ENCODE peak calls at places on chromosomes 12 and 14, in five cellular contexts. I is HCT116, Y is pancreas, B is cardiac muscle cell, Q is thoracic aorta. Z is an unnamed sample. For H3K4me1, the result is how much of the 10 kb centered on the place peaks cover.

GRCh38 chr12:20950248-20950647 is 139.7 kb downstream of the SLCO1B3 start:
- DNase-seq in I (peak), Y (no peak), B (peak), Q (no peak), Z (no peak)

GRCh38 chr14:88829188-88829587 is 4.7 kb downstream of the TTC8 start:
- DNase-seq in I (no peak), Y (no peak), B (no peak), Q (no peak), Z (no peak)

GRCh38 chr12:110780448-110780847 is 37.8 kb upstream of the PPP1CC start:
- DNase-seq in I (no peak), Y (no peak), B (no peak), Q (no peak), Z (no peak)

GRCh38 chr12:129459886-129460285 is 443.9 kb downstream of the TMEM132D start:
- DNase-seq in I (no peak), Y (no peak), B (no peak), Q (no peak), Z (no peak)

GRCh38 chr12:122681814-122682213 is 21.3 kb downstream of the HCAR2 start:
- DNase-seq in I (no peak), Y (no peak), B (peak), Q (no peak), Z (no peak)

GRCh38 chr14:65502676-65503124 is 90.2 kb downstream of the FUT8 start:
- DNase-seq in I (peak), Y (no peak), B (peak), Q (no peak), Z (no peak)

GRCh38 chr14:101962503-101962874 is 1.9 kb upstream of the DYNC1H1 start:
- DNase-seq in I (peak), Y (peak), B (peak), Q (no peak), Z (peak)

GRCh38 chr12:121610239-121611149 is 15.8 kb upstream of the ORAI1 start:
- DNase-seq in I (no peak), Y (no peak), B (peak), Q (no peak), Z (no peak)

GRCh38 chr12:104494137-104494815 is 37.5 kb downstream of the CHST11 start:
- DNase-seq in I (no peak), Y (no peak), B (peak), Q (peak), Z (peak)

GRCh38 chr14:33848706-33849454 is 102.0 kb downstream of the EGLN3 start:
- DNase-seq in I (peak), Y (peak), B (peak), Q (no peak), Z (peak)

GRCh38 chr12:95201056-95201670 is 16.1 kb downstream of the FGD6 start:
- DNase-seq in I (no peak), Y (no peak), B (peak), Q (no peak), Z (no peak)

GRCh38 chr12:95197636-95198035 is 19.6 kb downstream of the FGD6 start:
- DNase-seq in I (no peak), Y (no peak), B (no peak), Q (no peak), Z (no peak)

GRCh38 chr12:95202691-95203476 is 14.4 kb downstream of the FGD6 start:
- DNase-seq in I (no peak), Y (no peak), B (peak), Q (no peak), Z (no peak)

GRCh38 chr12:95198914-95199313 is 18.4 kb downstream of the FGD6 start:
- DNase-seq in I (no peak), Y (no peak), B (no peak), Q (no peak), Z (no peak)

GRCh38 chr12:95200128-95200973 is 16.9 kb downstream of the FGD6 start:
- DNase-seq in I (no peak), Y (no peak), B (peak), Q (no peak), Z (no peak)
- H3K4me1 ChIP-seq in I (half or more), Y (under half), B (under half), Q (under half), Z (under half)

GRCh38 chr12:75488553-75488952 is 8.0 kb downstream of the GLIPR1 start:
- DNase-seq in I (no peak), Y (no peak), B (peak), Q (no peak), Z (no peak)
- TF ChIP-seq CTCF in I (peak), Y (no peak), B (peak), Q (peak), Z (no peak)

GRCh38 chr12:92134638-92135274 is 10.9 kb downstream of the BTG1 start:
- DNase-seq in I (no peak), Y (no peak), B (no peak), Q (no peak), Z (no peak)
- H3K4me1 ChIP-seq in I (under half), Y (under half), B (half or more), Q (under half), Z (under half)

DNA sequence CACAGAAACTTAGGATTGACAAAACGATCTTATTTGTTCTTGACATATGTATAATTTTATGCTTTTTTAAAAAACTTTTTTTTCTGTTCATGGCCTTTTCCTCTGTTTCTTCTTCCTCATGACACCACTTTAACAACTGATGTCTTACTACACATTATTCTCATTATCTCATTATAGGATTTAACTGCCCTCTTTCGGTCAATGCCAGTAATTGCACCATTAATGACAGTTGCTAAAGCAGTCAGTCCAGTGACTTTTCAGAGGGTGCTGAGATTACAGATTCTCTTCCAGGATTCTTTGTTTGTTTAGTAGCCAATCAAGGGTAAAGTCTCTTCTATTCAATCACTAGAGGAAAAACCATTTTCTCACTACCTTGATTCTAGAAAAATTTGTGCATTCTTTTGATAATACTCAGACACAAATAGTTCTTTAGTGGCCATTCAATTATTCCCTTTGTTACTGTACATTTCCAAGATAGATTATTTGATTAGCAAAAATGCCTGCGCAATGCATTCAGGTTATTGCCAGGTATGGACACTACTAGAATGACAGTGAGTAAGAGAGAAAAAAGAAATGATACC is 50.1 kb downstream of the KLRG1 start:
- DNase-seq in I (peak), Y (peak), B (peak), Q (no peak), Z (no peak)
- TF ChIP-seq CTCF in I (peak), Y (peak), B (peak), Q (peak), Z (peak)